ENCODE peak calls at places on chromosomes 2 and 18, in ten cellular contexts. B is choroid plexus epithelial cell, Y is A549, O is tibial artery, N is heart right ventricle, X is bronchial epithelial cell, S is AG09309, I is adrenal gland, A is fibroblast of pulmonary artery, C is cardiac muscle cell. U is an unnamed sample.

GRCh38 chr2:208320686-208321085 is 54.6 kb downstream of the PIKFYVE start:
- DNase-seq in N (peak; percentile 75), A (peak; percentile 25), C (peak; percentile 18), B (peak; percentile 94), O (peak; percentile 82), I (no peak), Y (no peak), X (no peak), S (no peak), U (peak; percentile 43)

GRCh38 chr2:170204561-170204960 is 26.6 kb downstream of the MYO3B start:
- DNase-seq in I (no peak), C (no peak), S (no peak), N (no peak), Y (no peak), B (no peak), A (no peak), X (no peak), O (no peak), U (no peak)

GRCh38 chr18:36424741-36425142 is 127.2 kb downstream of the FHOD3 start:
- DNase-seq in N (no peak), I (no peak), B (no peak), O (no peak), C (no peak), Y (peak; percentile 4), A (no peak), X (no peak), S (no peak), U (no peak)

GRCh38 chr2:241546771-241547498 is 11.6 kb upstream of the BOK start:
- DNase-seq in A (peak; percentile 91), Y (no peak), B (peak; percentile 88), N (no peak), O (no peak), C (peak; percentile 94), I (no peak), X (peak; percentile 52), S (peak; percentile 92), U (peak; percentile 96)

GRCh38 chr18:48802543-48803428 is 148.0 kb downstream of the SMAD7 start:
- DNase-seq in S (no peak), B (no peak), O (peak; percentile 30), C (no peak), I (peak; percentile 21), A (no peak), X (no peak), Y (no peak), N (no peak), U (no peak)

GRCh38 chr2:26346454-26347053 is at the start of gene ADGRF3:
- DNase-seq in Y (peak; percentile 57), S (no peak), X (peak; percentile 32), O (peak; percentile 44), N (peak; percentile 47), I (peak; percentile 74), C (peak; percentile 36), A (no peak), B (peak; percentile 56), U (peak; percentile 36)

GRCh38 chr2:146312899-146313298 is 1531.9 kb upstream of the ACVR2A start:
- DNase-seq in B (peak; percentile 65), O (no peak), A (peak; percentile 59), Y (no peak), C (peak; percentile 58), S (no peak), N (no peak), I (no peak), X (peak; percentile 51), U (peak; percentile 17)

GRCh38 chr18:49612515-49613033 is 50.7 kb downstream of the LIPG start:
- DNase-seq in C (no peak), X (peak; percentile 82), I (no peak), S (no peak), O (no peak), B (no peak), N (no peak), A (no peak), Y (no peak), U (no peak)

GRCh38 chr2:100193334-100193733 is 50.9 kb upstream of the AFF3 start:
- DNase-seq in I (no peak), C (no peak), N (no peak), Y (peak; percentile 24), A (peak; percentile 11), B (no peak), S (no peak), O (no peak), X (no peak), U (no peak)

GRCh38 chr2:67572721-67573485 is 175.8 kb downstream of the ETAA1 start:
- DNase-seq in N (no peak), X (peak; percentile 6), A (peak; percentile 53), I (no peak), Y (peak; percentile 54), B (peak; percentile 20), O (peak; percentile 23), C (no peak), S (no peak), U (peak; percentile 45)

DNA sequence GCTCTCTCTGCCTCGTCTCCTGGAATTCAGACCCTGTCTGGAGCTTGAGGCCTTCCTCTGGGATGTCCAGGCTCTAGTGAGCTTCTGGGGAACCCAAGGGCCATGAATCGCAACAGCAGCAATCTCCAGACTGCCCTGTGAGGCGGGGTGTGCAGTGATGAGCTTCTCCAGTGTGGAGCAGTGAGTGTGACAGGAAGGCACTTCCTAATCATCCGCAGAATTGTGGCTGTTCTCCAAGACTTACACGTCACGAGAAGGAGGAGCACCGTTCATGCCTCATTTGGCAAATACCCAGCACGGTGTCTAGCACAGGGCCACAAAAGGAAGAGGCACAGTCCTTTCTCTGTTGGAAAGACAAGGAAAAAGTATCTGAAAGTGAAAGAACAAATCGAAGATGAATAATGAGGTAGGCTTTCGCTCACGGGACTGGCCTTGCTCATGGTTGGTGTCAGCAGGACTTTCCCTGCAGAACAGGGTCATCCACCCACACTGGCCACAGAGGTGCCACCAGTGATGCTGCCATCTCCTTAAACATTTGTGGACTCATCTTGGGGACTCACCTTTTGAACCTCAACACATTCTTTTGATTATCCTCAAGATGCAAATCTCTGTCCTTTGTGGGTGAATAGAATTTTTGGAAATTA is 125.1 kb upstream of the HAAO start:
- DNase-seq in X (no peak), B (peak; percentile 91), A (peak; percentile 95), S (no peak), I (peak; percentile 72), C (peak; percentile 95), Y (no peak), N (peak; percentile 80), O (peak; percentile 58), U (peak; percentile 92)
- H3K4me3 ChIP-seq in X (no peak overlapping the region), B (peak overlapping the region; percentile 28), A (no peak overlapping the region), S (no peak overlapping the region), I (no peak overlapping the region), C (no peak overlapping the region), Y (no peak overlapping the region), N (no peak overlapping the region), O (no peak overlapping the region), U (peak overlapping the region; percentile 41)

GRCh38 chr18:79933765-79934164 is 17.7 kb downstream of the SLC66A2 start:
- DNase-seq in X (no peak), S (no peak), B (peak; percentile 79), A (peak; percentile 49), O (peak; percentile 14), Y (no peak), N (no peak), C (peak; percentile 50), I (peak; percentile 26), U (peak; percentile 72)
- TF ChIP-seq CTCF in X (no peak), S (no peak), B (peak; percentile 58), A (peak; percentile 19), O (no peak), Y (no peak), N (no peak), C (peak; percentile 24), I (peak; percentile 5), U (peak; percentile 52)

GRCh38 chr18:77132369-77133050 is at the start of gene MBP:
- DNase-seq in B (no peak), Y (peak; percentile 45), I (peak; percentile 53), C (no peak), N (peak; percentile 50), O (no peak), S (no peak), A (no peak), X (peak; percentile 35), U (no peak)

GRCh38 chr18:77135339-77136075 is 2.9 kb upstream of the MBP start:
- DNase-seq in N (no peak), X (no peak), Y (no peak), O (no peak), I (no peak), A (no peak), S (no peak), B (no peak), C (no peak), U (no peak)

GRCh38 chr18:77133051-77133919 is 702 bp upstream of the MBP start:
- DNase-seq in N (peak; percentile 29), X (no peak), B (no peak), A (no peak), I (no peak), Y (no peak), S (no peak), C (no peak), O (no peak), U (no peak)

GRCh38 chr18:77134611-77135010 is 2.0 kb upstream of the MBP start:
- DNase-seq in N (no peak), I (no peak), Y (no peak), O (no peak), X (no peak), S (no peak), B (no peak), C (no peak), A (no peak), U (no peak)

DNA sequence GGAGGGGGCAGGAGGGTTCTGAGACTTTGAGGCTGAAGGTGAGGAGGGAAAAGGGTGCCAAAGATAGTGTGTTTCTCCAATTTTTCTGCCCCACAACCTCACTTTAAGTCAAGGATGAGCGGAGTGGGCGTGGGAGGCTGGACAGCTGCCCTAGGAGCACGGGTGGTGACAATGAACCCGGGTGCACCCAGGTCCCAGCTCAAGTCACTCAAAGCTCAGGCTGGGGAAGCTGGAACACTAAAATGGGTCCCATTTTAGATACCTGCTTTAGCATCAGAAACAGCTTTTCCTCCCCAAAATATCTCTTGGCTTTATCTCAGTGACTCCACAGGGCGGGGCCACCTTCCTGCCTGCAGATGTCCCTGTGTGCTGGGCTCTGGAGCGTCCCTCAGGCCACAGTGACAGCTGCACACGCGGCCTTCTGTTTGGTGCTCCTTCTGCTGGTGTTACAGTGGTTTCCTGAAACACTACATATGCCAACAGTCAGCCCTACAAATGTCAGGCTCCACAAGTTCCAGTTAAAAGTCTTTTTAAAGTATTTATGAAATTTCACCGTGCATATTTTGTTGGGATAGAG is 1.4 kb upstream of the MBP start:
- DNase-seq in S (no peak), C (no peak), O (peak; percentile 71), I (peak; percentile 55), Y (no peak), N (peak; percentile 53), X (no peak), B (no peak), A (no peak), U (peak; percentile 38)
- H3K4me3 ChIP-seq in S (no peak overlapping the region), C (no peak overlapping the region), O (no peak overlapping the region), I (no peak overlapping the region), Y (no peak overlapping the region), N (no peak overlapping the region), X (no peak overlapping the region), B (no peak overlapping the region), A (no peak overlapping the region), U (no peak overlapping the region)

GRCh38 chr2:63435080-63435479 is 153.2 kb downstream of the WDPCP start:
- DNase-seq in X (no peak), C (peak; percentile 10), A (no peak), O (no peak), I (no peak), Y (no peak), B (peak; percentile 13), N (no peak), S (no peak), U (no peak)
- TF ChIP-seq CTCF in X (no peak), C (no peak), A (no peak), O (no peak), I (no peak), Y (no peak), B (no peak), N (no peak), S (no peak), U (no peak)

U was measured in AG10803.